ENCODE peak calls at places on chromosomes 5 and 9, in ten cellular contexts. U is brain microvascular endothelial cell, A is A549, V is breast epithelium, G is aorta, Y is A673, W is PC-3, O is upper lobe of right lung, X is HL-60, K is adrenal gland. R is an unnamed sample.

GRCh38 chr5:38022621-38023020 is 182.8 kb upstream of the GDNF start:
- DNase-seq in U (no peak), A (no peak), V (no peak), G (no peak), Y (no peak), W (no peak), O (no peak), X (no peak), K (no peak), R (no peak)

GRCh38 chr5:102858808-102859207 is 103.7 kb downstream of the PAM start:
- DNase-seq in U (peak), A (no peak), V (no peak), G (no peak), Y (no peak), W (peak), O (no peak), X (no peak), K (no peak), R (no peak)

GRCh38 chr9:14978022-14979000 is 68.1 kb upstream of the FREM1 start:
- DNase-seq in U (no peak), A (no peak), V (no peak), G (no peak), Y (no peak), W (no peak), O (no peak), X (no peak), K (no peak), R (no peak)

GRCh38 chr5:8522635-8523034 is 653.7 kb downstream of the MTRR start:
- DNase-seq in U (no peak), A (no peak), V (no peak), G (no peak), Y (no peak), W (peak), O (no peak), X (no peak), K (no peak), R (no peak)

GRCh38 chr5:143399616-143400540 is 3.6 kb downstream of the NR3C1 start:
- DNase-seq in U (no peak), A (no peak), V (no peak), G (no peak), Y (no peak), W (no peak), O (no peak), X (no peak), K (no peak), R (no peak)

GRCh38 chr9:98075332-98075805 is 18.8 kb downstream of the NANS start:
- DNase-seq in U (peak), A (no peak), V (no peak), G (no peak), Y (peak), W (peak), O (no peak), X (no peak), K (no peak), R (no peak)

GRCh38 chr5:132055441-132055807 is 5.0 kb upstream of the IL3 start:
- DNase-seq in U (no peak), A (no peak), V (no peak), G (no peak), Y (no peak), W (no peak), O (no peak), X (no peak), K (no peak), R (no peak)

GRCh38 chr5:170591055-170591454 is 87.2 kb downstream of the KCNIP1 start:
- DNase-seq in U (no peak), A (no peak), V (no peak), G (no peak), Y (no peak), W (peak), O (no peak), X (no peak), K (no peak), R (no peak)

GRCh38 chr9:135023389-135023788 is 64.1 kb upstream of the OLFM1 start:
- DNase-seq in U (peak), A (no peak), V (peak), G (no peak), Y (no peak), W (peak), O (peak), X (no peak), K (no peak), R (no peak)

GRCh38 chr5:14793851-14794250 is 77.7 kb downstream of the ANKH start:
- DNase-seq in U (no peak), A (no peak), V (no peak), G (no peak), Y (no peak), W (no peak), O (no peak), X (no peak), K (no peak), R (no peak)

GRCh38 chr5:73859696-73860095 is 233.7 kb downstream of the ARHGEF28 start:
- DNase-seq in U (no peak), A (no peak), V (no peak), G (no peak), Y (no peak), W (no peak), O (no peak), X (peak), K (no peak), R (no peak)

GRCh38 chr9:35564658-35565061 is 40.4 kb upstream of the TESK1 start:
- DNase-seq in U (no peak), A (no peak), V (no peak), G (no peak), Y (no peak), W (no peak), O (no peak), X (no peak), K (peak), R (no peak)
- H3K27ac ChIP-seq in U (no peak), A (peak), V (peak), G (peak), Y (no peak), W (no peak), O (no peak), X (no peak), K (peak), R (no peak)

GRCh38 chr5:72256536-72256935 is 63.5 kb downstream of the MRPS27 start:
- DNase-seq in U (no peak), A (no peak), V (no peak), G (no peak), Y (peak), W (peak), O (no peak), X (no peak), K (no peak), R (no peak)
- H3K27ac ChIP-seq in U (peak), A (peak), V (no peak), G (no peak), Y (peak), W (peak), O (no peak), X (no peak), K (no peak), R (no peak)

GRCh38 chr9:127812936-127813675 is 10.4 kb downstream of the FPGS start:
- DNase-seq in U (no peak), A (no peak), V (no peak), G (no peak), Y (no peak), W (no peak), O (no peak), X (no peak), K (no peak), R (no peak)
- H3K27ac ChIP-seq in U (no peak), A (no peak), V (no peak), G (no peak), Y (no peak), W (no peak), O (no peak), X (no peak), K (no peak), R (no peak)

DNA sequence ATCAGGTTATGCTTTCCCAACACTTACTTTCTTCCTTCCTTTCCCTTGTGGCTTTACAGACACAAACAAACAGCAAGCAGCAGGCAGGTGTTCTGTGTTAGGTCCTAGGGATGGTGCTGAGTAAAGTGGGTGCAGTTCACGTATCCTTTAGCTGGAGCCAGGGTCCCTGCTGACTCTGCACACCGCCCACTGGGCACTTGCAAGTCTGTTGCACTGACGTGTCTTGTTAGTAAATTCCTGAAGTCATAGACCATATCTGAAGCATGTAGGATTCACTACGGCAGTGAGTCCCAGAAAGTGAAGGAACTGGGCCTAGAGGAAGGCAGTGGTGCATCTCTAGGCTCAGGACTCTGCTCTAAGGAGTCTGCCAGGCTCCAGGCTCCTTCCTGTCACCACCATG is 96.6 kb downstream of the DAPK1 start:
- DNase-seq in U (peak), A (no peak), V (no peak), G (no peak), Y (no peak), W (no peak), O (no peak), X (no peak), K (no peak), R (no peak)
- H3K27ac ChIP-seq in U (no peak), A (no peak), V (peak), G (no peak), Y (peak), W (no peak), O (peak), X (no peak), K (no peak), R (no peak)

GRCh38 chr5:159099049-159099760 is 511 bp downstream of the EBF1 start:
- DNase-seq in U (no peak), A (peak), V (no peak), G (peak), Y (peak), W (peak), O (peak), X (peak), K (peak), R (peak)
- H3K27ac ChIP-seq in U (peak), A (peak), V (peak), G (peak), Y (peak), W (no peak), O (peak), X (no peak), K (peak), R (peak)

DNA sequence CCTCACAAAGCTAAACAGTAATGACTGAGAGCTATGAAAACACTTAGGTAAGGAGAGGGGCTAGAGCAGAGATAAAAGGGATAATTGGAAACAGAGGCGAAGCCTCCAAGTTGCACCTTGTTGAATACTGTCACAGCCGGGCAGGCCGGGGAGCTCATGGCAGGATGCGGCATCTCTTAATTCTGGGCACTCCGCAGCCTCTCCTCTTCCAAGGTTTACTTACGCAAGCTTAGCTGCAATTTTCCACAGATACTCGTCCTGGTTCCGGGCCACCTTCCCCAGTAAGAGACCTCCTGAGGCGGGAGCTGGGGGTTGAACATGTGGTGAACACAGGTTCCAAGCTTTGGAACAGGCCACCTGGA is 334.9 kb downstream of the CWC27 start:
- DNase-seq in U (no peak), A (no peak), V (no peak), G (no peak), Y (no peak), W (no peak), O (no peak), X (no peak), K (no peak), R (peak)
- H3K27ac ChIP-seq in U (peak), A (peak), V (no peak), G (peak), Y (no peak), W (no peak), O (peak), X (no peak), K (no peak), R (peak)

GRCh38 chr5:178223196-178223773 is 9.3 kb downstream of the PHYKPL start:
- DNase-seq in U (no peak), A (no peak), V (no peak), G (no peak), Y (no peak), W (no peak), O (no peak), X (no peak), K (no peak), R (no peak)

GRCh38 chr5:178227138-178227659 is 5.4 kb downstream of the PHYKPL start:
- DNase-seq in U (peak), A (no peak), V (no peak), G (no peak), Y (no peak), W (no peak), O (no peak), X (no peak), K (no peak), R (no peak)

GRCh38 chr5:178224403-178224802 is 8.2 kb downstream of the PHYKPL start:
- DNase-seq in U (no peak), A (no peak), V (no peak), G (no peak), Y (no peak), W (no peak), O (no peak), X (no peak), K (no peak), R (no peak)

GRCh38 chr5:178223828-178224335 is 8.7 kb downstream of the PHYKPL start:
- DNase-seq in U (no peak), A (no peak), V (no peak), G (no peak), Y (no peak), W (no peak), O (no peak), X (no peak), K (no peak), R (no peak)

DNA sequence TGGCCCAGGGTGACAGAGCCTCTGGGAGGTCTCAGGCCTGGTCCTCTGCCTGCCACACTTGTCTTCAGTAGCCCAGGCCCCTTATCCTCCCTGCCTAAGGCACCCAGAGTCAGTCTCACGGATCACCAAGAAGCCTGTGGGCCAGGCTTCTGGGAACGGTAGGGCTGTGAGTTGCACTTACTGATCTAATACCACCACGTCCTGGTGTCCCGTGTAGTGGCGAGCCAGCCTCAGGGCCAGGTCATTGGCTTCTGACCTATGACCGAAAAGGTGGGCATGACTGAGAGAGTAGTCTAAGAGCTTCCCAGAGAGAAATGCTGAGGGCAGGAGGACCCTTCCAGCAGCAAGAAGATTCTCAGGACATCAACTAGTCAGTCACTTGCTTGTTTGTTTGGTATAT is 7.4 kb downstream of the PHYKPL start:
- DNase-seq in U (no peak), A (no peak), V (no peak), G (no peak), Y (no peak), W (no peak), O (no peak), X (no peak), K (no peak), R (no peak)
- H3K27ac ChIP-seq in U (no peak), A (no peak), V (no peak), G (no peak), Y (no peak), W (no peak), O (no peak), X (no peak), K (no peak), R (no peak)

DNA sequence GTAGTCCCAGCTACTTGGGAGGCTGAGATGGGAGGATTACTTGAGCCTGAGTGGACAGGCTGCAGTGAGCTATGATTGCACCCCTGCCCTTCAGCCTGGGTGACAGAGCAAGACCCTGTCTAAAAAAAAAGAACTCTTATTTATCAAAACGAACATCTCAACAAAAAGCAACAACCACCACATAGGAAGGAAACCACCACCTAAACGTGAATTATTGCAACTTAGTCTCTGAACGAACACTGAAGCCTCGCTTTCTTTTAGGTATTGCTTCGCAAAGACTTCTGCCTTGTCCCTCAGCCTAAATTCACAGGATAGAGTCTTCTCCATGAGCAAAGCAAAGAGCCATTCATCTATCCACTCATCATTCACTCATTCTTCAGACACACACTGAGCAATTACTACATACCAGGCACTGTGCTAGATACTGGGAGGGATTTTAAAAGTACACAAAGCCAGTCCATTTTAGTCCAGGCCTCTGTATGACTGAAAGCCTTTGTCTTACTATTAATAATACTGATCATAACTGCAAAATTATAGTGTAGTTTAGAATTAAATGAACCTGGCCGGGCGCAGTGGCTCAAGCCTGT is 57.5 kb downstream of the THBS4 start:
- DNase-seq in U (no peak), A (no peak), V (no peak), G (no peak), Y (no peak), W (no peak), O (no peak), X (no peak), K (no peak), R (no peak)
- H3K27ac ChIP-seq in U (no peak), A (no peak), V (no peak), G (no peak), Y (no peak), W (no peak), O (no peak), X (no peak), K (no peak), R (no peak)

DNA sequence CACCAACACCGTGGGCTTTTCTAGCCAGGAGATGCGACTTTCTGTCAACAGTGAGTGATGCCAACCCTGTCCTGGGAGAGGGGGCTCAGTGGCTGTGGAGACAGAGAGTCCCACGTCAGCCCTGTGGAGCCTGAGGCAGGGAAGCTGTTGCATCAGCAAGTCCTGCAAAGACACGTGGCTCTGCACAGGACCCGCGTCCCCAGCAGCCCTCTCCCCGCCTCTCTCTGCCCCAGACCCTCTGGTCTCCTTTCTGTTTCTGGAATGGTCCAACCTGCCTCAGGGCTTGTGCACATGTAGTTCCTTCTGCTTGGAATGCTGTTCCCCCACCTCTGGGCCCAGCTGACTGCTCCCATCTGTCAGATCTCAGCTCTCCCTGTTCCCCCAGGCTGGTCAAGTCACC is 60.4 kb downstream of the HMCN2 start:
- DNase-seq in U (no peak), A (no peak), V (no peak), G (no peak), Y (no peak), W (no peak), O (no peak), X (no peak), K (no peak), R (no peak)
- H3K27ac ChIP-seq in U (no peak), A (no peak), V (no peak), G (no peak), Y (no peak), W (no peak), O (no peak), X (no peak), K (no peak), R (no peak)

R was measured in body of pancreas.